ENCODE peak calls at places on chromosomes 2 and 18, in four cellular contexts. A is SK-N-SH, J is WTC11, M is GM12878. K is an unnamed sample.

GRCh38 chr18:79529296-79529695 is 133.6 kb downstream of the NFATC1 start:
- DNase-seq in A (no peak), J (peak), M (no peak), K (no peak)

GRCh38 chr2:114729025-114729424 is 286.6 kb downstream of the DPP10 start:
- DNase-seq in A (no peak), J (no peak), M (no peak), K (no peak)

GRCh38 chr2:134718095-134718955 is 475 bp downstream of the TMEM163 start:
- DNase-seq in A (peak), J (peak), M (no peak), K (no peak)

GRCh38 chr2:126658910-126659613 is 3.1 kb downstream of the GYPC start:
- DNase-seq in A (no peak), J (no peak), M (peak), K (peak)

GRCh38 chr2:53989210-53989862 is 18.5 kb upstream of the PSME4 start:
- DNase-seq in A (no peak), J (no peak), M (no peak), K (no peak)

GRCh38 chr2:129061079-129061785 is 742.6 kb upstream of the HS6ST1 start:
- DNase-seq in A (no peak), J (no peak), M (peak), K (peak)

GRCh38 chr2:3536682-3537632 is 17.6 kb upstream of the ADI1 start:
- DNase-seq in A (peak), J (peak), M (no peak), K (peak)

GRCh38 chr2:22043784-22044183 is 920.0 kb downstream of the TDRD15 start:
- DNase-seq in A (no peak), J (no peak), M (no peak), K (no peak)

GRCh38 chr2:96245609-96246390 is 20.0 kb downstream of the TMEM127 start:
- DNase-seq in A (no peak), J (no peak), M (no peak), K (peak)

GRCh38 chr2:235543126-235543750 is 49.4 kb downstream of the AGAP1 start:
- DNase-seq in A (no peak), J (peak), M (no peak), K (peak)

GRCh38 chr2:29617351-29617750 is 304.0 kb downstream of the ALK start:
- DNase-seq in A (no peak), J (no peak), M (no peak), K (no peak)

GRCh38 chr2:36380624-36381481 is 25.3 kb downstream of the CRIM1 start:
- DNase-seq in A (peak), J (peak), M (no peak), K (no peak)

GRCh38 chr2:24434576-24434975 is 56.5 kb upstream of the NCOA1 start:
- DNase-seq in A (no peak), J (no peak), M (no peak), K (no peak)

GRCh38 chr2:124978597-124978996 is 953.5 kb downstream of the CNTNAP5 start:
- DNase-seq in A (peak), J (no peak), M (no peak), K (no peak)

GRCh38 chr2:53828331-53828730 is 31.4 kb downstream of the GPR75 start:
- DNase-seq in A (no peak), J (no peak), M (no peak), K (no peak)

GRCh38 chr18:32550958-32551357 is 80.3 kb upstream of the GAREM1 start:
- DNase-seq in A (no peak), J (peak), M (no peak), K (peak)
- TF ChIP-seq USF1 in A (no peak), J (no peak), M (no peak), K (no peak)

DNA sequence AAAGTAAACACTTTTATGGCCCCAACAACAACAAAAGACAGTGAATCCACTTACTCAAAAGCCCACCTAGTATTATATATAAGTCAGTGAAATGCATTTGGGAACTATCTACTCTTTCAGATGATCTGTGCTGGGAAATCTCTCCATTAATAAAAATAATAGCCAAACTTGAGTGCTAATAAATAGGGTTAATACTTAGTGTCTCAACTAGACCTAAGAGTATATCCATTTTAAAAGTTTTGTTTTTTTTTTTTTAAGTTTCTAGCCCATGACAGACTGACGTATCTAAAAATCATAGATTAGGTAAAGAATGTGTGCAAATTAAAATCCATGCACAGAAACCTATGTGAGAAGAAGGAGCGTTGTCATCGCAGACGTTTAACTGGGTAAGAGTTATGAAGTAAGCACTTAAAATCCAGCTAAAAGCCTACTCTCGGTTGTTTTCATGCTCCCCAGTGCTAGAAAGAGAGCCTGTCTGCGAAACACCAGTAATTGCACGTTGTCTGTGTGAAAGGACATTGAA is 83.4 kb upstream of the PELI1 start:
- DNase-seq in A (no peak), J (no peak), M (no peak), K (no peak)
- TF ChIP-seq USF1 in A (no peak), J (no peak), M (no peak), K (no peak)

GRCh38 chr2:234502919-234503285 is 6.0 kb upstream of the ARL4C start:
- DNase-seq in A (no peak), J (no peak), M (no peak), K (no peak)
- TF ChIP-seq USF1 in A (no peak), J (no peak), M (no peak), K (no peak)

DNA sequence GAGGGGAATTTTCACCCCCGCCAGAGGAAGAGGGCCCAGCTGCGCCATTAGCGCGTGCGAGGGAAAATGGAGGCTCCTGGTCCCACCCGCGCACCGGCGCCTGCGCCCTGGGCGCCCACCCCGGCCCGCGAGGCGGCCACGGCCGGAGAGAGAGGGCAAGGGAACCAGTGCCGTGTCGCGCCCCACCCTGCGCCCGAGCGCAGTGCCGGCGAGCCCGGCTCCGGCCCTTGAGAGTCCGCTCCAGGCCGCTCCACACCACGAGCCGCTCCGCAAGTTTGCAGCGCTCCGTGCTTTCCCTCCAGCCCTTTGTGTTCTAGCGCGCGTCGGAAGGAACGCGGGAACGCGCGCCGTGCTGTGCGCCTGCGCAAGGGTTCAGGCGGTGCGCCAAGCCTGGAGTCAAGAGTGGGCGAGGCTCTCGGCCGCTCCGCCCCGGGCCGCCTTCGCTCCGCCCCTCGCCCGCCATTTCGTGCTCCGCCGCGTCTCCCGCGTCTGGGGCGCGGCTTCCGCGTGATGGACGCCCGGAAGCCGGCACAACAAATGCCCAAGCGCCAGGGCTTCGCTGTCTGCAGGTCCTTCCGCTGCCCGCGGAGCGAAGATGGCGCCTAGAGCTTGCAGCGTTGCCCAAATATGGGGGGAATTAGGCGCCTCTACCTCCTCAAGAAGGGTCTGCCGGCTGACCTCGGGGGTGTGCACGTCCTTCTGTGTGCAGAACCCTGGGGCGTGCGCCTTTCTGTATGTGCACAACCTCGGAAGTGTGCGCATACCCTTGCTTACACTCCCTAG is 46.1 kb upstream of the PTMA start:
- DNase-seq in A (peak), J (peak), M (peak), K (peak)
- TF ChIP-seq USF1 in A (no peak), J (peak), M (no peak), K (peak)